ENCODE peak calls at places on chromosomes 1 and 21, in nine cellular contexts. One of them, this sample, is unnamed. For H3K27me3, the result is how much of the 10 kb centered on the place peaks cover.

GRCh38 chr1:17668195-17668594 is 86.9 kb upstream of the ACTL8 start:
- DNase-seq in neural progenitor cell: no peak
- DNase-seq in stomach: no peak
- DNase-seq in tibial nerve: no peak
- DNase-seq in CD8-positive, alpha-beta T cell: no peak
- DNase-seq in endodermal cell: no peak
- DNase-seq in left ventricle myocardium inferior: no peak
- DNase-seq in lung: no peak
- DNase-seq in brain microvascular endothelial cell: no peak
- DNase-seq in this sample: no peak

GRCh38 chr1:3530086-3530930 is 75.8 kb downstream of the ARHGEF16 start:
- DNase-seq in CD8-positive, alpha-beta T cell: no peak
- DNase-seq in lung: no peak
- DNase-seq in stomach: peak
- DNase-seq in neural progenitor cell: peak
- DNase-seq in left ventricle myocardium inferior: no peak
- DNase-seq in brain microvascular endothelial cell: no peak
- DNase-seq in tibial nerve: no peak
- DNase-seq in endodermal cell: peak
- DNase-seq in this sample: no peak

GRCh38 chr1:247721222-247721621 is 4.8 kb upstream of the OR6F1 start:
- DNase-seq in brain microvascular endothelial cell: no peak
- DNase-seq in left ventricle myocardium inferior: no peak
- DNase-seq in CD8-positive, alpha-beta T cell: no peak
- DNase-seq in tibial nerve: no peak
- DNase-seq in stomach: no peak
- DNase-seq in neural progenitor cell: no peak
- DNase-seq in endodermal cell: no peak
- DNase-seq in lung: no peak
- DNase-seq in this sample: no peak

GRCh38 chr1:64906447-64906846 is 59.9 kb downstream of the JAK1 start:
- DNase-seq in neural progenitor cell: no peak
- DNase-seq in left ventricle myocardium inferior: no peak
- DNase-seq in tibial nerve: no peak
- DNase-seq in lung: no peak
- DNase-seq in brain microvascular endothelial cell: no peak
- DNase-seq in endodermal cell: no peak
- DNase-seq in stomach: no peak
- DNase-seq in CD8-positive, alpha-beta T cell: no peak
- DNase-seq in this sample: no peak

GRCh38 chr1:235215453-235215852 is 54.4 kb upstream of the RBM34 start:
- DNase-seq in stomach: no peak
- DNase-seq in brain microvascular endothelial cell: no peak
- DNase-seq in neural progenitor cell: no peak
- DNase-seq in endodermal cell: no peak
- DNase-seq in lung: no peak
- DNase-seq in CD8-positive, alpha-beta T cell: no peak
- DNase-seq in left ventricle myocardium inferior: no peak
- DNase-seq in tibial nerve: no peak
- DNase-seq in this sample: no peak

GRCh38 chr21:31872072-31872451 is 758 bp upstream of the HUNK start:
- DNase-seq in lung: no peak
- DNase-seq in CD8-positive, alpha-beta T cell: no peak
- DNase-seq in tibial nerve: no peak
- DNase-seq in endodermal cell: no peak
- DNase-seq in left ventricle myocardium inferior: no peak
- DNase-seq in neural progenitor cell: no peak
- DNase-seq in brain microvascular endothelial cell: no peak
- DNase-seq in stomach: no peak
- DNase-seq in this sample: no peak

GRCh38 chr1:160427625-160428024 is 27.3 kb downstream of the VANGL2 start:
- DNase-seq in brain microvascular endothelial cell: no peak
- DNase-seq in tibial nerve: no peak
- DNase-seq in stomach: no peak
- DNase-seq in CD8-positive, alpha-beta T cell: no peak
- DNase-seq in lung: no peak
- DNase-seq in left ventricle myocardium inferior: no peak
- DNase-seq in endodermal cell: no peak
- DNase-seq in neural progenitor cell: no peak
- DNase-seq in this sample: no peak

GRCh38 chr1:19257178-19257914 is 5.7 kb downstream of the MRTO4 start:
- DNase-seq in neural progenitor cell: no peak
- DNase-seq in CD8-positive, alpha-beta T cell: no peak
- DNase-seq in stomach: no peak
- DNase-seq in left ventricle myocardium inferior: no peak
- DNase-seq in lung: no peak
- DNase-seq in endodermal cell: no peak
- DNase-seq in tibial nerve: no peak
- DNase-seq in brain microvascular endothelial cell: no peak
- DNase-seq in this sample: no peak

GRCh38 chr1:151782741-151783140 is 7.6 kb downstream of the TDRKH start:
- DNase-seq in lung: no peak
- DNase-seq in neural progenitor cell: no peak
- DNase-seq in endodermal cell: no peak
- DNase-seq in stomach: no peak
- DNase-seq in left ventricle myocardium inferior: no peak
- DNase-seq in brain microvascular endothelial cell: no peak
- DNase-seq in CD8-positive, alpha-beta T cell: no peak
- DNase-seq in tibial nerve: no peak
- DNase-seq in this sample: no peak

GRCh38 chr1:51088474-51088873 is 13.6 kb upstream of the C1orf185 start:
- DNase-seq in stomach: no peak
- DNase-seq in lung: no peak
- DNase-seq in left ventricle myocardium inferior: no peak
- DNase-seq in brain microvascular endothelial cell: peak
- DNase-seq in CD8-positive, alpha-beta T cell: no peak
- DNase-seq in endodermal cell: no peak
- DNase-seq in neural progenitor cell: no peak
- DNase-seq in tibial nerve: no peak
- DNase-seq in this sample: no peak

GRCh38 chr1:232669981-232670763 is 40.2 kb upstream of the SIPA1L2 start:
- DNase-seq in tibial nerve: no peak
- DNase-seq in left ventricle myocardium inferior: no peak
- DNase-seq in endodermal cell: no peak
- DNase-seq in brain microvascular endothelial cell: peak
- DNase-seq in lung: no peak
- DNase-seq in CD8-positive, alpha-beta T cell: no peak
- DNase-seq in neural progenitor cell: no peak
- DNase-seq in stomach: no peak
- DNase-seq in this sample: no peak

GRCh38 chr1:36136535-36136934 is 11.5 kb upstream of the COL8A2 start:
- DNase-seq in lung: peak
- DNase-seq in brain microvascular endothelial cell: peak
- DNase-seq in tibial nerve: no peak
- DNase-seq in stomach: no peak
- DNase-seq in CD8-positive, alpha-beta T cell: no peak
- DNase-seq in endodermal cell: no peak
- DNase-seq in left ventricle myocardium inferior: no peak
- DNase-seq in neural progenitor cell: no peak
- DNase-seq in this sample: no peak

GRCh38 chr1:26034504-26035202 is 11.3 kb downstream of the SLC30A2 start:
- DNase-seq in left ventricle myocardium inferior: no peak
- DNase-seq in stomach: no peak
- DNase-seq in lung: no peak
- DNase-seq in tibial nerve: no peak
- DNase-seq in CD8-positive, alpha-beta T cell: no peak
- DNase-seq in neural progenitor cell: peak
- DNase-seq in endodermal cell: no peak
- DNase-seq in brain microvascular endothelial cell: no peak
- DNase-seq in this sample: no peak

GRCh38 chr1:150149490-150150453 is at the start of gene PLEKHO1:
- DNase-seq in endodermal cell: peak
- DNase-seq in tibial nerve: peak
- DNase-seq in CD8-positive, alpha-beta T cell: peak
- DNase-seq in lung: peak
- DNase-seq in left ventricle myocardium inferior: peak
- DNase-seq in brain microvascular endothelial cell: peak
- DNase-seq in neural progenitor cell: peak
- DNase-seq in stomach: peak
- DNase-seq in this sample: peak

GRCh38 chr1:230307213-230307612 is 118.9 kb downstream of the PGBD5 start:
- DNase-seq in endodermal cell: no peak
- DNase-seq in neural progenitor cell: no peak
- DNase-seq in left ventricle myocardium inferior: no peak
- DNase-seq in brain microvascular endothelial cell: no peak
- DNase-seq in lung: no peak
- DNase-seq in stomach: no peak
- DNase-seq in CD8-positive, alpha-beta T cell: no peak
- DNase-seq in tibial nerve: no peak
- DNase-seq in this sample: no peak

GRCh38 chr1:52102336-52103013 is 39.4 kb upstream of the ZFYVE9 start:
- DNase-seq in tibial nerve: no peak
- DNase-seq in CD8-positive, alpha-beta T cell: no peak
- DNase-seq in stomach: no peak
- DNase-seq in endodermal cell: no peak
- DNase-seq in lung: no peak
- DNase-seq in left ventricle myocardium inferior: no peak
- DNase-seq in brain microvascular endothelial cell: no peak
- DNase-seq in neural progenitor cell: no peak
- DNase-seq in this sample: peak

GRCh38 chr21:16419188-16419874 is 689.5 kb downstream of the USP25 start:
- DNase-seq in left ventricle myocardium inferior: peak
- DNase-seq in tibial nerve: peak
- DNase-seq in stomach: peak
- DNase-seq in endodermal cell: no peak
- DNase-seq in CD8-positive, alpha-beta T cell: no peak
- DNase-seq in lung: peak
- DNase-seq in brain microvascular endothelial cell: peak
- DNase-seq in neural progenitor cell: peak
- DNase-seq in this sample: no peak

GRCh38 chr1:155324717-155325595 is 4.3 kb downstream of the RUSC1 start:
- DNase-seq in tibial nerve: no peak
- DNase-seq in endodermal cell: peak
- DNase-seq in left ventricle myocardium inferior: peak
- DNase-seq in brain microvascular endothelial cell: peak
- DNase-seq in neural progenitor cell: peak
- DNase-seq in stomach: peak
- DNase-seq in lung: peak
- DNase-seq in CD8-positive, alpha-beta T cell: no peak
- DNase-seq in this sample: peak
- TF ChIP-seq CTCF in tibial nerve: peak
- TF ChIP-seq CTCF in endodermal cell: peak
- TF ChIP-seq CTCF in left ventricle myocardium inferior: peak
- TF ChIP-seq CTCF in brain microvascular endothelial cell: peak
- TF ChIP-seq CTCF in neural progenitor cell: peak
- TF ChIP-seq CTCF in stomach: no peak
- TF ChIP-seq CTCF in lung: no peak
- TF ChIP-seq CTCF in CD8-positive, alpha-beta T cell: no peak
- TF ChIP-seq CTCF in this sample: peak

DNA sequence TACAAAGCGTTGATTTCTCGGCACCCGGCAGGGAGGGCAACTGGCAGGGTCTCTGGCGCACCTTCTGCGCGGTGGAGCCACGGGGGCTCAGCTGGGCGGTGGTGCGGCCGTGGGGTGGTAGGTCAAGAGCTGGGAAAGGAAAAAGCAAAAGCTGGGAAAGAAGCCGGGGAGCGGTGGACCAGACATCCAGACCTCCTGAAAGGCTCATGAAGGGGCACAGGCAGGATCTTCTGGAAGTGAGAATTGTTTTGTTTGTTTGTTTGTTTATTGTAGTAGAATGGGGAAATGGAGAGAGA is 7.2 kb upstream of the RNU1-1 start:
- DNase-seq in left ventricle myocardium inferior: no peak
- DNase-seq in neural progenitor cell: peak
- DNase-seq in endodermal cell: peak
- DNase-seq in stomach: no peak
- DNase-seq in lung: no peak
- DNase-seq in CD8-positive, alpha-beta T cell: no peak
- DNase-seq in tibial nerve: no peak
- DNase-seq in brain microvascular endothelial cell: no peak
- DNase-seq in this sample: no peak
- H3K4me3 ChIP-seq in left ventricle myocardium inferior: peak
- H3K4me3 ChIP-seq in neural progenitor cell: peak
- H3K4me3 ChIP-seq in endodermal cell: peak
- H3K4me3 ChIP-seq in stomach: no peak
- H3K4me3 ChIP-seq in lung: no peak
- H3K4me3 ChIP-seq in CD8-positive, alpha-beta T cell: no peak
- H3K4me3 ChIP-seq in tibial nerve: no peak
- H3K4me3 ChIP-seq in brain microvascular endothelial cell: peak
- H3K4me3 ChIP-seq in this sample: no peak

DNA sequence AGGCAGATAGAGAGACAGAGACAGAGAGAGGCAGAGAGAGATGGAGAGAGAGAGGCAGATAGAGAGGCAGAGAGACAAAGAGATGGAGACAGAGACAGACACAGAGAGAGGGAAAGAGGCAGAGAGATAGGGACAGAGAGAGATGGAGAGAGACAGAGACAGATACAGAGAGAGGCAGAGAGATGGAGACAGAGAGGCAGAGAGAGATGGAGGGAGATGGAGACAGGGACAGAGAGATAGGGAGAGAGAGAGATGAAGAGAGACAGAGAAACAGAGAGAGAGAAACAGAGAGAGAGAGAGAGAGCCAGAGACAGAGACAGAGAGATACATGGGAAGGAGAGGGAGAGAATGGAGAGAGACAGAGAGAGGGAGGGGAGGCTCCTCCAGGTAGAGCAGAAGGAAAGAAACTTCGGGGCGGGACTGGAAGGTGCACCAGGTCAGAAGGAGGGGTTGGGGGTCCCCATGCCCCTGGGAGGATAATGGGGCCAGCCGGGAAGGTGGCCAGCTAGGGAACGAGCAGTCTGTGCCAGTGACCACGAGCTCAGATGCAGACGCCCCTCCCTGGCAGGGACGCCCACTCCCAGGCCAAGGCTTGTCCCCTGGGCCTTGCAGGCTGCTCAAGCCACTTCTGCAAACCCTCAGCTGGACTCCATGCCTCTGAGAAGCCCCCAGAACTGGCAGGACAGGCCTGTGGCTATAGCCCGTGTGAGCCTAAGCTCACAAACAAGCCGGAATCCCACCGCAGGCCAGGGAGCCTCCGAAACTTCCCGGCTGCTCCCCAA is 3.3 kb downstream of the FNDC10 start:
- DNase-seq in lung: no peak
- DNase-seq in endodermal cell: peak
- DNase-seq in brain microvascular endothelial cell: no peak
- DNase-seq in tibial nerve: no peak
- DNase-seq in stomach: no peak
- DNase-seq in CD8-positive, alpha-beta T cell: no peak
- DNase-seq in left ventricle myocardium inferior: no peak
- DNase-seq in neural progenitor cell: no peak
- DNase-seq in this sample: no peak
- H3K27me3 ChIP-seq in lung: under half
- H3K27me3 ChIP-seq in endodermal cell: half or more
- H3K27me3 ChIP-seq in brain microvascular endothelial cell: under half
- H3K27me3 ChIP-seq in tibial nerve: under half
- H3K27me3 ChIP-seq in stomach: half or more
- H3K27me3 ChIP-seq in CD8-positive, alpha-beta T cell: under half
- H3K27me3 ChIP-seq in left ventricle myocardium inferior: half or more
- H3K27me3 ChIP-seq in neural progenitor cell: half or more
- H3K27me3 ChIP-seq in this sample: under half

DNA sequence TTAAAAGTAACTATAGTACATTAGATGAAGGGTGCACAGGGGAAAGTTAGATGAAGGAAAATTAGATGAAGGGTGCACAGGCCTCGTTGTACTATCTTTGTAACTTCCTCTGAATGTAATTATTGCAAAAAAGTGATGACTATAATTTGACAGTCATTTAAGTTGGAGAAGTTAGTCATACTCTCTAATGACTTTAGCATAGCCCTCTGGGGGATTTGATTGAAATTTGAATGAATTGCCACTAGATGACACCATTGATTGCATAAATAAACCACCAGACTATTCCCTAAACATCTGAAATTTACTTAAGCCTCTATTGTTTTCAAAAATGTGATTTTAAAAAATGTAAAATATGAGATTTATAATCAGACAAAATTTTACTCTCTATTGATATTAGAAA is 102.6 kb downstream of the TPR start:
- DNase-seq in endodermal cell: no peak
- DNase-seq in lung: no peak
- DNase-seq in left ventricle myocardium inferior: no peak
- DNase-seq in neural progenitor cell: no peak
- DNase-seq in brain microvascular endothelial cell: no peak
- DNase-seq in CD8-positive, alpha-beta T cell: no peak
- DNase-seq in tibial nerve: no peak
- DNase-seq in stomach: no peak
- DNase-seq in this sample: no peak
- TF ChIP-seq CTCF in endodermal cell: no peak
- TF ChIP-seq CTCF in lung: no peak
- TF ChIP-seq CTCF in left ventricle myocardium inferior: no peak
- TF ChIP-seq CTCF in neural progenitor cell: no peak
- TF ChIP-seq CTCF in brain microvascular endothelial cell: no peak
- TF ChIP-seq CTCF in CD8-positive, alpha-beta T cell: peak
- TF ChIP-seq CTCF in tibial nerve: no peak
- TF ChIP-seq CTCF in stomach: no peak
- TF ChIP-seq CTCF in this sample: no peak

This sample was measured in GM06990.